ENCODE peak calls at places on chromosomes 7 and 10, in six cellular contexts. H is activated CD4-positive, CD25-positive, alpha-beta regulatory T cell treated with anti-CD3 and anti-CD28 coated beads, Interleukin-2, amount 50 U/mL, for 72 hours; T is stimulated activated naive B cell treated with anti-CD40 and anti-IgM and Interleukin-4, amounts not matched to agents 10 μg/mL and 1 μg/mL and 100 μg/mL, for 72 hours; U is activated T-cell treated with anti-CD3 and anti-CD28 coated beads for 24 hours; W is chondrocyte; J is GM10248. X is an unnamed sample.

GRCh38 chr10:133388973-133389818 is 4.8 kb upstream of the MTG1 start:
- DNase-seq in T (peak), J (peak), H (peak), U (no peak), W (peak), X (no peak)

GRCh38 chr7:329691-330281 is 39.8 kb downstream of the FOXL3 start:
- DNase-seq in T (no peak), J (no peak), U (no peak), H (no peak), W (peak), X (no peak)

GRCh38 chr10:3853016-3853415 is 68.0 kb upstream of the KLF6 start:
- DNase-seq in H (no peak), T (no peak), W (no peak), U (no peak), J (no peak), X (no peak)

GRCh38 chr7:102291056-102291915 is 4.6 kb downstream of the SH2B2 start:
- DNase-seq in T (peak), U (no peak), H (no peak), J (peak), W (no peak), X (no peak)

GRCh38 chr10:10665750-10666149 is 351.9 kb upstream of the CELF2 start:
- DNase-seq in W (no peak), T (no peak), U (no peak), H (no peak), J (no peak), X (no peak)

GRCh38 chr7:129315916-129316315 is 91.1 kb downstream of the AHCYL2 start:
- DNase-seq in H (no peak), W (no peak), U (no peak), J (no peak), T (no peak), X (peak)

GRCh38 chr7:25116621-25117020 is 8.4 kb downstream of the CYCS start:
- DNase-seq in H (no peak), J (no peak), W (no peak), U (no peak), T (no peak), X (no peak)

GRCh38 chr7:80496586-80496985 is 15.3 kb downstream of the GNAT3 start:
- DNase-seq in T (no peak), J (no peak), H (no peak), U (no peak), W (no peak), X (no peak)

GRCh38 chr10:127492607-127493250 is 56.4 kb upstream of the NPS start:
- DNase-seq in H (no peak), J (no peak), W (no peak), U (no peak), T (no peak), X (no peak)

GRCh38 chr10:31132681-31133239 is 101.1 kb upstream of the ZNF438 start:
- DNase-seq in U (no peak), H (no peak), W (no peak), J (no peak), T (no peak), X (no peak)

GRCh38 chr10:16965740-16966447 is 148.7 kb upstream of the RSU1 start:
- DNase-seq in H (no peak), U (no peak), T (no peak), W (no peak), J (no peak), X (no peak)

GRCh38 chr10:63887026-63887589 is 365.9 kb downstream of the REEP3 start:
- DNase-seq in W (no peak), T (no peak), U (no peak), H (no peak), J (no peak), X (no peak)

GRCh38 chr10:22651276-22651980 is 63.0 kb downstream of the PIP4K2A start:
- DNase-seq in T (peak), J (peak), W (no peak), U (no peak), H (no peak), X (no peak)

GRCh38 chr7:17207220-17207619 is 91.2 kb upstream of the AHR start:
- DNase-seq in W (no peak), T (no peak), U (no peak), J (no peak), H (no peak), X (no peak)

GRCh38 chr10:132174237-132174636 is 12.5 kb upstream of the DPYSL4 start:
- DNase-seq in T (no peak), W (peak), U (no peak), J (no peak), H (no peak), X (no peak)

GRCh38 chr10:70672993-70673928 is 955 bp downstream of the ADAMTS14 start:
- DNase-seq in J (no peak), W (peak), H (no peak), T (no peak), U (no peak), X (no peak)

GRCh38 chr7:29135851-29136250 is 10.5 kb downstream of the CPVL start:
- DNase-seq in T (no peak), W (no peak), H (no peak), J (no peak), U (no peak), X (no peak)

GRCh38 chr7:87219545-87220025 is at the start of gene TMEM243:
- DNase-seq in H (peak), T (peak), W (peak), U (peak), J (peak), X (peak)